ENCODE peak calls at places on chromosomes 13 and 19, in four cellular contexts. One of them, this sample, is unnamed. For H3K9me3, the result is how much of the 10 kb centered on the place peaks cover.

GRCh38 chr13:43298799-43299198 is 275.4 kb downstream of the DNAJC15 start:
- DNase-seq in upper lobe of right lung: no peak
- DNase-seq in gastrocnemius medialis: no peak
- DNase-seq in heart left ventricle: no peak
- DNase-seq in this sample: no peak

GRCh38 chr13:37869506-37869755 is 141 bp downstream of the TRPC4 start:
- DNase-seq in upper lobe of right lung: no peak
- DNase-seq in heart left ventricle: no peak
- DNase-seq in gastrocnemius medialis: no peak
- DNase-seq in this sample: no peak

GRCh38 chr13:79663420-79663819 is 182.5 kb downstream of the NDFIP2 start:
- DNase-seq in heart left ventricle: no peak
- DNase-seq in upper lobe of right lung: no peak
- DNase-seq in gastrocnemius medialis: no peak
- DNase-seq in this sample: no peak

GRCh38 chr19:39409207-39409885 is 2.7 kb downstream of the ZFP36 start:
- DNase-seq in heart left ventricle: peak
- DNase-seq in upper lobe of right lung: peak
- DNase-seq in gastrocnemius medialis: peak
- DNase-seq in this sample: peak

GRCh38 chr19:16367269-16367683 is 42.6 kb downstream of the KLF2 start:
- DNase-seq in upper lobe of right lung: no peak
- DNase-seq in heart left ventricle: no peak
- DNase-seq in gastrocnemius medialis: no peak
- DNase-seq in this sample: no peak

GRCh38 chr13:41813426-41813825 is 147.5 kb downstream of the VWA8 start:
- DNase-seq in heart left ventricle: no peak
- DNase-seq in gastrocnemius medialis: no peak
- DNase-seq in upper lobe of right lung: no peak
- DNase-seq in this sample: no peak

GRCh38 chr19:51158474-51159129 is 16.5 kb downstream of the SIGLEC7 start:
- DNase-seq in heart left ventricle: peak
- DNase-seq in upper lobe of right lung: no peak
- DNase-seq in gastrocnemius medialis: no peak
- DNase-seq in this sample: no peak

GRCh38 chr13:27466513-27466912 is 16.1 kb upstream of the MTIF3 start:
- DNase-seq in upper lobe of right lung: no peak
- DNase-seq in heart left ventricle: no peak
- DNase-seq in gastrocnemius medialis: no peak
- DNase-seq in this sample: no peak

DNA sequence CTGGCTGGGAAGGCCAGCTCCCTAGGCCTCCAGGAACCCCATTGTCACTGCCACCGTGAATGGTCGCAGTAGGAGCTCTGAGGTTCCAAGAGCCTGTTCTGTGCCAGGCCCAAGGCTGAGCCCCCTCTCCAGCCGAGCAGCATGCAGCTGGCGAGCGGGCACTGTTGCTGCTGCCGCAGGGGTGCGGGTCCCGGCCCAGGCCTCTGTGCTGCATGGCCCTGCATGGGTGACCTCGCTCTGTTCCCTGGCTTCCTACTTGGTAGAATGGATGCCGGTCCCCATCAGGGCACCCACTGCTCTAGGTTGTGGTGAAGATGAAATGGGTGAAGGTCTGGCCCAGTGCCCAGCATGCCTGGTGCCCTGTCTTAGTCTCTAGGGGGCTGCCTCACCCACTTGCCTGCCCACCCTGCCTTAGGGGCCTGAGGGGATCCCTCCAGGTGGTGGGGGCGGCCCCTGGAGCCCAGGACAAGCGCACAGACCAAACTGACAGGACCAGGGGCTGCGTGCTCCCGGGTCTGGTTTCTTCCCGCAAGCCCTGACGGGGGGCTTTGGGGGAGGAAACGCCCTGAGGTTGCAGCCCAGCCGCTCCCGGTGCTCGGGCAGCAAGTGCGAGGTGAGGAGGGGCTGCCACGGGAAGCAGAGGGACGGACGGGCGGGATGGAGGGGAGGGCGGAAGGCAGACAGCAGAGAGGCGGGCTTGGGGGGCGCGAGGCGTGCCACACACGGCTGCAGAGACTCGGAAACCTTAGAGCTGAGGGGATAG is 8.7 kb upstream of the UQCR11 start:
- DNase-seq in heart left ventricle: no peak
- DNase-seq in upper lobe of right lung: no peak
- DNase-seq in gastrocnemius medialis: no peak
- DNase-seq in this sample: no peak
- H3K27ac ChIP-seq in heart left ventricle: no peak
- H3K27ac ChIP-seq in upper lobe of right lung: no peak
- H3K27ac ChIP-seq in gastrocnemius medialis: no peak
- H3K27ac ChIP-seq in this sample: no peak

DNA sequence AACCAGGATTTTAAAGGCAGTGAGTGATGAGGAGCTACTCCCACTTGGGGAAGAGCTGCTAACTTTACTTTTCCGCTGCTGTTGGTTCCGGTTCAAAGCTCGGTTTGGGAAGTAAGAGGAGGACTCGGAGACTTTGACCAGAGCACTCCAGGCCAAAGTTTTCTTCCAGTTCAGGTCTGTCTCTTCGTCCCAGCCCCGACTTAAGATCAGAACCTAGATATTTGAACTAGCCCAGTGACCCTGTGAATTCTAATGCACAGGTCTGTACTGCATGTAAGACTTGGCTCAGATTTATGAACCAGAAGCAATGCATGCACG is 2.0 kb downstream of the COL4A2 start:
- DNase-seq in gastrocnemius medialis: no peak
- DNase-seq in upper lobe of right lung: no peak
- DNase-seq in heart left ventricle: no peak
- DNase-seq in this sample: no peak
- H3K9me3 ChIP-seq in gastrocnemius medialis: under half
- H3K9me3 ChIP-seq in upper lobe of right lung: under half
- H3K9me3 ChIP-seq in heart left ventricle: under half
- H3K9me3 ChIP-seq in this sample: under half

DNA sequence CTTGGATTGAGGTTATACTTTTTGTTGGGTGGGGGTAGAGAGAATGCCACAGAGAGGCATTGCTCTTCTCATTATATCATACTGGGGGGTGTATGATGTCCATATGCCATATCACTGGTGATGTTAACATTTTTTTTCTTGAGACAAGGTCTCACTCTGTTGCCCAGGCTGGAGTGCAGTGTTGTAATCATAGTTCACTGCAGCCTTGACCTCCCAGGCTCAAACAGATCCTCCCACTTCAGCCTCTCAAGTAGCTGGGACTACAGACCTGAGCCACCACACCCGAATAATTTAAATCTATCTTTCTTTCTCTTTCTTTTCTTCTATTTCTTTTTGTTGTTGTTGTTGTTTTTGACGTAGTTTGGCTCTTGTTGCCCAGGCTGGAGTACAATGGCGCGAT is 4.9 kb upstream of the SNRNP70 start:
- DNase-seq in gastrocnemius medialis: no peak
- DNase-seq in heart left ventricle: no peak
- DNase-seq in upper lobe of right lung: no peak
- DNase-seq in this sample: no peak
- H3K27ac ChIP-seq in gastrocnemius medialis: no peak
- H3K27ac ChIP-seq in heart left ventricle: no peak
- H3K27ac ChIP-seq in upper lobe of right lung: no peak
- H3K27ac ChIP-seq in this sample: no peak

DNA sequence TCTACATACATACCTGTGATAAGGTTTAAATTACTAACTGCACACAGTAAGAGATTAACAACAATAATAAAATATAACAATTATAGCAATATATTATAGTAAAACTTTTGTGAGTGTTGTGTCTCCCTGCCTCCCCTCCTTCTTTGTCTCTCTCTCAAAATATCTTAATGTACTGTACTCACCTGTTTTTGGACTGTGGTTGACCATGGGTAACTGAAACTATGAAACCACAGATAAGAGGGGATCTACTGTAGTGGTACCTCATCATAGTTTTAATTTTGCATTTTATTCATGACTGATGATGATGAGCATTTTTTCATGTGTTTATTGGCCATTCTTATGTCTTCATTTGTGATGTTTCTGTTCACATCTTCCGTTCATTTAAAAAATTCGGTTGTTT is 104.5 kb downstream of the NBEA start:
- DNase-seq in heart left ventricle: no peak
- DNase-seq in gastrocnemius medialis: no peak
- DNase-seq in upper lobe of right lung: no peak
- DNase-seq in this sample: no peak
- H3K9me3 ChIP-seq in heart left ventricle: under half
- H3K9me3 ChIP-seq in gastrocnemius medialis: under half
- H3K9me3 ChIP-seq in upper lobe of right lung: under half
- H3K9me3 ChIP-seq in this sample: under half

GRCh38 chr13:44760434-44760833 is 184.3 kb upstream of the TSC22D1 start:
- DNase-seq in heart left ventricle: no peak
- DNase-seq in upper lobe of right lung: no peak
- DNase-seq in gastrocnemius medialis: no peak
- DNase-seq in this sample: no peak

GRCh38 chr13:44763604-44764311 is 187.6 kb upstream of the TSC22D1 start:
- DNase-seq in upper lobe of right lung: no peak
- DNase-seq in gastrocnemius medialis: no peak
- DNase-seq in heart left ventricle: no peak
- DNase-seq in this sample: no peak

GRCh38 chr13:44765076-44765475 is 188.9 kb upstream of the TSC22D1 start:
- DNase-seq in gastrocnemius medialis: no peak
- DNase-seq in upper lobe of right lung: no peak
- DNase-seq in heart left ventricle: no peak
- DNase-seq in this sample: no peak

GRCh38 chr13:44764334-44764733 is 188.2 kb upstream of the TSC22D1 start:
- DNase-seq in upper lobe of right lung: no peak
- DNase-seq in heart left ventricle: no peak
- DNase-seq in gastrocnemius medialis: no peak
- DNase-seq in this sample: no peak

DNA sequence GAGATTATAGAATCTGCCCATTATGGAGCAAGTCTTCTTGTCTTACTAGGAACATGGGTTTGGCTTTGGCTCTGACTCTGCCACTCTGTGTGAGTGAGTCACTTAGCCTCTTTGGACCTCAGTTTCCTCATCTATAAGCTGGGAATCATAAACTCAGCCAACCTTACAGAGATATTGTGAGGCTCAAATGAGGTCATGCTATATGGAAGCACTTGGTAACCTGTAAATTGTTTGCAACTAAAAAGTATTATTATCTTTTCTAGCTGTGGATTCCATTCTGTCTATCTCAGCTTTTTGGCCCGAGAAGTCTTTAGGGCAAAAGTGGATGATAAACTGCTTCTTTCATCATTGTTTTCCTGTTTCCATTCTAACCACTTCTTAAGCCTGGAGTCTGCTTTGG is 186.8 kb upstream of the TSC22D1 start:
- DNase-seq in heart left ventricle: no peak
- DNase-seq in upper lobe of right lung: no peak
- DNase-seq in gastrocnemius medialis: no peak
- DNase-seq in this sample: no peak
- H3K27ac ChIP-seq in heart left ventricle: no peak
- H3K27ac ChIP-seq in upper lobe of right lung: no peak
- H3K27ac ChIP-seq in gastrocnemius medialis: no peak
- H3K27ac ChIP-seq in this sample: no peak

GRCh38 chr19:24140591-24140990 is 53.6 kb downstream of the ZNF254 start:
- DNase-seq in gastrocnemius medialis: no peak
- DNase-seq in upper lobe of right lung: no peak
- DNase-seq in heart left ventricle: no peak
- DNase-seq in this sample: no peak
- H3K9me3 ChIP-seq in gastrocnemius medialis: under half
- H3K9me3 ChIP-seq in upper lobe of right lung: half or more
- H3K9me3 ChIP-seq in heart left ventricle: half or more
- H3K9me3 ChIP-seq in this sample: half or more

GRCh38 chr19:19488875-19489690 is 26.3 kb downstream of the TSSK6 start:
- DNase-seq in heart left ventricle: peak
- DNase-seq in gastrocnemius medialis: peak
- DNase-seq in upper lobe of right lung: peak
- DNase-seq in this sample: peak

GRCh38 chr19:19486343-19487076 is 28.8 kb downstream of the TSSK6 start:
- DNase-seq in upper lobe of right lung: no peak
- DNase-seq in heart left ventricle: peak
- DNase-seq in gastrocnemius medialis: no peak
- DNase-seq in this sample: no peak

GRCh38 chr19:19488041-19488874 is 27.1 kb downstream of the TSSK6 start:
- DNase-seq in gastrocnemius medialis: no peak
- DNase-seq in upper lobe of right lung: no peak
- DNase-seq in heart left ventricle: peak
- DNase-seq in this sample: no peak

GRCh38 chr19:19485998-19486290 is 29.4 kb downstream of the TSSK6 start:
- DNase-seq in gastrocnemius medialis: no peak
- DNase-seq in upper lobe of right lung: no peak
- DNase-seq in heart left ventricle: no peak
- DNase-seq in this sample: no peak

DNA sequence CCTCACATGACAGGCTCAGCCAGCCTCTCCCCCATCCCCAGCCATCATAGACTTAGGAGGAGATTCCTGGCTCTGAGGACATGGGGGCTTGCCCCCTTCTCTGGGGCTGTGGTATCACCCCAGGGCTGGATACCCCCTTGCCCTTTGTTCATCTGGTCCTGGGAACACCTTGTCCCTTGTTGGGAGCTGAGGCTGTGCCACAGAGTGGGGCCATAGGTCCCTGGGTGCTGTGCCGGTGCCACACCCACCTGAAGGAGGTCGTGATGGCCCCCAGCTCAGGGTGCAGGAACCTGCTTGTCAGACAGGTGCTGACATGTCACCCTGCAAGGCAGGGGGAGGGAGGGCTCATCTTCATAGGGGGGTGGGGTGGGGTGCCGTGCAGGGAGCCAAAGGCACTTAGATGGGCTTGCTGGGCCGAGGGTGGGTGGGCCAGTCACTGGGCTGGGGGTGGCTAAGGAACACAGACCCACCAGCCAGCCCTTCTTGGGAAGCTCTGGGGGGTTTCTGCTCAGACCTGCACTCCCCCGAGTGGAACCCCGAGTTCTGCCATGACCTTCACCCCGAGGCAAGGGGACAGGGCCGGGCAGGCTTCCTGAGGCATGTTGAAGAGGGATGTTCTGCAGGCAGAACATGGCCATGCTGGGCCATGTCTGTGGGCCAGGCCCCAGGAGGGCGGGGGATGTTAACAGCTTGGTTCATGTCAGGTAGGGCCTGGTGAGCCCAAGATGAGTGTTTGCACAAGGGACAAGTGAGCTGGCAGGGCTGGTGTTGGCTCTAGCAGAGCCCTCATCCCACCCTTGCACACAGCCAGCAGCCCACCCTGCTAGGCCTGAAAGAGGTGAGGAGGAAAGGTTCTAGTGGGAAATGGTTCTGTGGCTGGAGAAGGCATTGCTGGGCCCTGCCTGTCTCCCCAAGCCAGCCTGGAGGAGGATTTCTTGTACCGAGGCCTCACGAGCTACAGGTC is 28.0 kb downstream of the TSSK6 start:
- DNase-seq in upper lobe of right lung: no peak
- DNase-seq in heart left ventricle: peak
- DNase-seq in gastrocnemius medialis: no peak
- DNase-seq in this sample: no peak
- H3K27ac ChIP-seq in upper lobe of right lung: peak
- H3K27ac ChIP-seq in heart left ventricle: no peak
- H3K27ac ChIP-seq in gastrocnemius medialis: no peak
- H3K27ac ChIP-seq in this sample: peak

This sample was measured in tibial artery.